ENCODE peak calls at places on chromosomes 11 and 22, in nine cellular contexts. V, R, U, P, G, M, S, I and Q are unnamed samples.

GRCh38 chr22:49657275-49657973 is 170.2 kb downstream of the BRD1 start:
- DNase-seq in I (peak; percentile 64), M (no peak), S (peak; percentile 61), G (peak; percentile 49), U (no peak), P (peak; percentile 60), V (no peak), R (no peak), Q (peak; percentile 74)

GRCh38 chr22:33657670-33658069 is 262.6 kb downstream of the LARGE1 start:
- DNase-seq in S (no peak), P (no peak), G (no peak), U (no peak), V (no peak), R (no peak), M (no peak), I (no peak), Q (no peak)

GRCh38 chr11:120208012-120208441 is 2.8 kb upstream of the OAF start:
- DNase-seq in S (peak; percentile 64), R (no peak), U (no peak), G (no peak), V (no peak), M (no peak), I (no peak), P (no peak), Q (no peak)

GRCh38 chr22:42320463-42321416 is 50.3 kb upstream of the TCF20 start:
- DNase-seq in I (no peak), M (no peak), U (no peak), V (no peak), P (no peak), R (no peak), G (no peak), S (no peak), Q (no peak)

GRCh38 chr22:45248832-45249561 is 8.3 kb upstream of the KIAA0930 start:
- DNase-seq in S (no peak), P (no peak), I (no peak), U (no peak), G (no peak), V (no peak), R (no peak), M (no peak), Q (no peak)

GRCh38 chr11:2782769-2783168 is 83.0 kb upstream of the KCNQ1OT1 start:
- DNase-seq in U (no peak), R (no peak), G (no peak), I (no peak), P (no peak), S (no peak), V (no peak), M (no peak), Q (no peak)

GRCh38 chr11:73217131-73217809 is 811 bp upstream of the P2RY2 start:
- DNase-seq in U (no peak), G (no peak), V (no peak), P (no peak), M (no peak), S (no peak), R (no peak), I (peak; percentile 29), Q (no peak)

GRCh38 chr11:3058753-3059664 is 1.8 kb upstream of the CARS1 start:
- DNase-seq in M (no peak), R (peak; percentile 84), U (no peak), V (peak; percentile 98), S (no peak), I (no peak), G (no peak), P (no peak), Q (no peak)

GRCh38 chr11:87036756-87037449 is 831 bp upstream of the TMEM135 start:
- DNase-seq in U (no peak), R (no peak), M (no peak), V (peak; percentile 4), I (no peak), G (no peak), P (no peak), S (no peak), Q (no peak)

GRCh38 chr11:8089791-8090510 is 8.9 kb downstream of the TUB start:
- DNase-seq in M (no peak), V (no peak), S (no peak), G (no peak), R (no peak), U (no peak), P (no peak), I (no peak), Q (peak; percentile 47)

GRCh38 chr11:38718049-38718448 is 2120.0 kb upstream of the RAG2 start:
- DNase-seq in R (no peak), P (no peak), G (no peak), U (no peak), M (no peak), S (no peak), I (no peak), V (peak; percentile 12), Q (no peak)

GRCh38 chr22:50702261-50702671 is 29.6 kb downstream of the SHANK3 start:
- DNase-seq in R (no peak), V (no peak), G (no peak), I (no peak), S (no peak), P (no peak), U (no peak), M (no peak), Q (peak; percentile 27)

GRCh38 chr11:31870609-31871309 is 59.6 kb upstream of the PAX6 start:
- DNase-seq in S (peak; percentile 47), R (peak; percentile 39), P (no peak), I (peak; percentile 31), M (peak; percentile 17), U (no peak), G (no peak), V (peak; percentile 49), Q (peak; percentile 61)

GRCh38 chr22:47933226-47933625 is 1170.8 kb downstream of the TBC1D22A start:
- DNase-seq in V (no peak), I (no peak), P (no peak), S (no peak), M (no peak), U (no peak), G (no peak), R (no peak), Q (no peak)

GRCh38 chr22:24905909-24906308 is 40.6 kb downstream of the LHFPL7 start:
- DNase-seq in P (no peak), M (no peak), S (no peak), R (no peak), G (no peak), I (no peak), V (no peak), U (no peak), Q (no peak)

GRCh38 chr22:20219667-20220628 is 48.2 kb downstream of the RTN4R start:
- DNase-seq in V (peak; percentile 17), S (no peak), G (no peak), P (no peak), I (no peak), U (no peak), M (no peak), R (no peak), Q (no peak)

GRCh38 chr11:1925373-1926155 is 6.1 kb downstream of the TNNT3 start:
- DNase-seq in G (no peak), M (no peak), P (no peak), R (no peak), U (no peak), V (no peak), I (no peak), S (no peak), Q (no peak)

GRCh38 chr11:118175600-118176399 is 639 bp downstream of the SCN2B start:
- DNase-seq in S (no peak), M (no peak), U (no peak), V (no peak), P (no peak), I (no peak), R (no peak), G (no peak), Q (no peak)

GRCh38 chr11:8812438-8812837 is 98.6 kb upstream of the AKIP1 start:
- DNase-seq in V (no peak), G (no peak), R (no peak), P (no peak), U (no peak), I (no peak), S (peak; percentile 49), M (no peak), Q (peak; percentile 65)

GRCh38 chr11:643366-643765 is 6.3 kb downstream of the DRD4 start:
- DNase-seq in V (no peak), I (peak; percentile 24), M (no peak), S (no peak), G (no peak), R (no peak), P (no peak), U (no peak), Q (no peak)

GRCh38 chr11:57800444-57801184 is 39.0 kb downstream of the CTNND1 start:
- DNase-seq in G (no peak), V (peak; percentile 78), M (peak; percentile 86), R (peak; percentile 47), S (no peak), U (peak; percentile 90), I (no peak), P (no peak), Q (no peak)